ENCODE peak calls at places on chromosome 1, in five cellular contexts. U is SW 1271; Y is HS-27A; E is HFFc6; T is activated CD4-positive, CD25-positive, alpha-beta regulatory T cell treated with anti-CD3 and anti-CD28 coated beads, Interleukin-2, amount 50 U/mL, for 72 hours. H is an unnamed sample.

GRCh38 chr1:38662141-38662540 is 197.4 kb downstream of the RRAGC start:
- DNase-seq in U (no peak), T (no peak), Y (no peak), E (no peak), H (no peak)

GRCh38 chr1:68571499-68571898 is 74.6 kb upstream of the DEPDC1 start:
- DNase-seq in U (no peak), E (no peak), T (no peak), Y (no peak), H (no peak)

GRCh38 chr1:84398175-84398574 is at the start of gene DNASE2B:
- DNase-seq in T (no peak), U (no peak), Y (no peak), E (no peak), H (no peak)

GRCh38 chr1:215418876-215419442 is 148.1 kb upstream of the KCTD3 start:
- DNase-seq in U (no peak), Y (no peak), E (no peak), T (no peak), H (no peak)

GRCh38 chr1:246219508-246220030 is 287.5 kb downstream of the SMYD3 start:
- DNase-seq in E (peak; percentile 7), Y (no peak), T (no peak), U (no peak), H (no peak)

GRCh38 chr1:241423541-241424479 is 66.8 kb upstream of the RGS7 start:
- DNase-seq in U (no peak), Y (no peak), E (peak; percentile 75), T (no peak), H (no peak)

GRCh38 chr1:43831866-43832654 is 101.5 kb upstream of the ARTN start:
- DNase-seq in Y (no peak), T (no peak), U (no peak), E (no peak), H (no peak)

GRCh38 chr1:32112800-32113375 is 5.0 kb downstream of the KPNA6 start:
- DNase-seq in U (no peak), T (no peak), Y (no peak), E (no peak), H (no peak)

GRCh38 chr1:225987491-225988316 is 11.4 kb downstream of the SDE2 start:
- DNase-seq in U (peak; percentile 26), T (no peak), Y (no peak), E (peak; percentile 45), H (no peak)

GRCh38 chr1:115130786-115131185 is 41.5 kb upstream of the TSPAN2 start:
- DNase-seq in T (no peak), Y (no peak), E (no peak), U (no peak), H (no peak)